ENCODE peak calls at places on chromosomes 16 and 17, in five cellular contexts. S is posterior cingulate gyrus, B is transverse colon, J is astrocyte, F is EH. Z is an unnamed sample.

GRCh38 chr17:44906010-44906646 is 6.9 kb upstream of the EFTUD2 start:
- DNase-seq in F (peak), B (no peak), S (no peak), J (peak), Z (peak)

GRCh38 chr17:4772235-4772613 is 538 bp downstream of the TM4SF5 start:
- DNase-seq in J (no peak), S (no peak), F (no peak), B (peak), Z (no peak)

GRCh38 chr16:84308120-84308519 is 13.4 kb downstream of the WFDC1 start:
- DNase-seq in B (peak), S (peak), J (no peak), F (peak), Z (no peak)

GRCh38 chr16:69017036-69017783 is 88.2 kb upstream of the HAS3 start:
- DNase-seq in F (peak), J (peak), B (no peak), S (no peak), Z (peak)

GRCh38 chr16:57516773-57517172 is 19.6 kb downstream of the CCDC102A start:
- DNase-seq in S (no peak), F (no peak), J (no peak), B (no peak), Z (no peak)

GRCh38 chr17:2070241-2071023 is 15.5 kb downstream of the HIC1 start:
- DNase-seq in B (no peak), S (no peak), F (no peak), J (no peak), Z (no peak)

GRCh38 chr17:56908061-56908542 is 5.7 kb downstream of the TRIM25 start:
- DNase-seq in S (no peak), F (peak), B (peak), J (no peak), Z (no peak)

GRCh38 chr17:55632893-55633292 is 89.8 kb downstream of the TMEM100 start:
- DNase-seq in B (no peak), S (no peak), J (peak), F (no peak), Z (no peak)

GRCh38 chr17:62792122-62792800 is 15.9 kb downstream of the MARCHF10 start:
- DNase-seq in J (peak), S (no peak), F (peak), B (no peak), Z (peak)

GRCh38 chr16:69660166-69660565 is 66.2 kb downstream of the NQO1 start:
- DNase-seq in F (no peak), J (no peak), B (no peak), S (no peak), Z (no peak)

GRCh38 chr17:8791910-8792270 is 7.3 kb downstream of the MFSD6L start:
- DNase-seq in F (peak), S (no peak), B (no peak), J (peak), Z (peak)

GRCh38 chr17:72591500-72592241 is 470.9 kb downstream of the SOX9 start:
- DNase-seq in B (no peak), F (peak), S (no peak), J (peak), Z (no peak)

GRCh38 chr17:80109713-80110446 is 8.5 kb downstream of the GAA start:
- DNase-seq in S (no peak), B (no peak), J (no peak), F (no peak), Z (no peak)

GRCh38 chr16:87196229-87196628 is 121.0 kb downstream of the C16orf95 start:
- DNase-seq in F (no peak), B (no peak), S (no peak), J (no peak), Z (no peak)

GRCh38 chr17:82004485-82005455 is 17.9 kb downstream of the CENPX start:
- DNase-seq in S (no peak), B (no peak), J (no peak), F (no peak), Z (no peak)

GRCh38 chr16:57803413-57803990 is 1.2 kb upstream of the KIFC3 start:
- DNase-seq in J (no peak), F (peak), S (no peak), B (no peak), Z (no peak)

GRCh38 chr16:78742501-78743283 is 643.2 kb downstream of the WWOX start:
- DNase-seq in J (peak), F (no peak), B (peak), S (no peak), Z (peak)

GRCh38 chr17:21573961-21574610 is 118.2 kb upstream of the KCNJ18 start:
- DNase-seq in F (peak), B (peak), J (no peak), S (peak), Z (peak)